ENCODE peak calls at places on chromosomes 2 and 18, in ten cellular contexts. Y is transverse colon, O is stomach, G is H54, I is prostate gland, J is HepG2, T is adrenal gland, C is tibial nerve, E is HCT116, X is heart left ventricle. F is an unnamed sample.

GRCh38 chr18:42141439-42141838 is 186.4 kb downstream of the PIK3C3 start:
- DNase-seq in T (peak; percentile 9), X (no peak), C (no peak), E (no peak), G (no peak), I (no peak), J (peak; percentile 53), Y (no peak), O (no peak), F (peak; percentile 22)

GRCh38 chr2:164725542-164725941 is 104.3 kb upstream of the GRB14 start:
- DNase-seq in G (no peak), O (no peak), E (no peak), Y (no peak), C (no peak), I (no peak), T (no peak), X (no peak), J (no peak), F (no peak)

GRCh38 chr2:224173882-224174415 is 134.9 kb upstream of the SERPINE2 start:
- DNase-seq in J (no peak), O (no peak), G (no peak), T (no peak), Y (no peak), C (no peak), X (no peak), I (no peak), E (no peak), F (no peak)

GRCh38 chr2:38090928-38091327 is 15.0 kb upstream of the CYP1B1 start:
- DNase-seq in Y (no peak), G (no peak), E (no peak), T (no peak), O (no peak), J (no peak), I (no peak), C (no peak), X (no peak), F (no peak)

GRCh38 chr2:241878007-241878970 is 8.8 kb downstream of the RTP5 start:
- DNase-seq in O (peak; percentile 76), G (peak; percentile 88), I (peak; percentile 69), Y (peak; percentile 83), X (peak; percentile 62), E (no peak), T (peak; percentile 64), C (peak; percentile 74), J (peak; percentile 58), F (peak; percentile 80)

GRCh38 chr2:199914372-199914958 is 3.4 kb downstream of the C2orf69 start:
- DNase-seq in I (no peak), Y (no peak), J (no peak), G (no peak), X (no peak), C (no peak), E (no peak), O (no peak), T (no peak), F (no peak)

GRCh38 chr2:179340678-179341077 is 76.0 kb upstream of the SESTD1 start:
- DNase-seq in O (no peak), J (peak; percentile 54), I (no peak), X (no peak), G (no peak), Y (no peak), C (peak; percentile 26), E (peak; percentile 19), T (no peak), F (peak; percentile 3)

GRCh38 chr2:156892449-156893335 is 364.8 kb upstream of the GALNT5 start:
- DNase-seq in X (no peak), O (no peak), G (no peak), C (peak; percentile 7), T (peak; percentile 9), E (peak; percentile 68), Y (no peak), I (peak; percentile 39), J (peak; percentile 34), F (peak; percentile 53)

GRCh38 chr2:240435457-240435954 is at the start of gene GPC1:
- DNase-seq in T (peak; percentile 80), G (peak; percentile 82), X (peak; percentile 73), J (peak; percentile 40), I (peak; percentile 72), O (peak; percentile 74), E (peak; percentile 45), C (peak; percentile 39), Y (peak; percentile 69), F (no peak)

GRCh38 chr2:204104821-204105220 is 168.3 kb downstream of the ICOS start:
- DNase-seq in Y (no peak), J (no peak), G (no peak), X (no peak), E (no peak), C (no peak), I (no peak), T (no peak), O (no peak), F (no peak)

GRCh38 chr18:21714472-21714871 is 9.9 kb upstream of the ABHD3 start:
- DNase-seq in Y (no peak), O (no peak), C (no peak), I (no peak), J (no peak), T (no peak), G (no peak), X (no peak), E (no peak), F (no peak)

GRCh38 chr2:12856934-12857660 is 140.4 kb downstream of the TRIB2 start:
- DNase-seq in Y (no peak), X (no peak), T (no peak), I (no peak), E (no peak), O (no peak), J (no peak), C (no peak), G (peak; percentile 10), F (no peak)

GRCh38 chr18:76208632-76209308 is 286.3 kb downstream of the ZNF516 start:
- DNase-seq in O (no peak), J (no peak), E (no peak), T (no peak), Y (no peak), C (no peak), I (no peak), X (no peak), G (no peak), F (no peak)

GRCh38 chr2:169636440-169637097 is 52.4 kb downstream of the PPIG start:
- DNase-seq in O (no peak), C (no peak), I (no peak), X (no peak), J (no peak), Y (no peak), T (no peak), G (no peak), E (no peak), F (no peak)
- TF ChIP-seq POLR2A in O (no peak), C (no peak), I (no peak), X (no peak), J (no peak), Y (no peak), T (no peak), G (no peak), E (no peak), F (no peak)

DNA sequence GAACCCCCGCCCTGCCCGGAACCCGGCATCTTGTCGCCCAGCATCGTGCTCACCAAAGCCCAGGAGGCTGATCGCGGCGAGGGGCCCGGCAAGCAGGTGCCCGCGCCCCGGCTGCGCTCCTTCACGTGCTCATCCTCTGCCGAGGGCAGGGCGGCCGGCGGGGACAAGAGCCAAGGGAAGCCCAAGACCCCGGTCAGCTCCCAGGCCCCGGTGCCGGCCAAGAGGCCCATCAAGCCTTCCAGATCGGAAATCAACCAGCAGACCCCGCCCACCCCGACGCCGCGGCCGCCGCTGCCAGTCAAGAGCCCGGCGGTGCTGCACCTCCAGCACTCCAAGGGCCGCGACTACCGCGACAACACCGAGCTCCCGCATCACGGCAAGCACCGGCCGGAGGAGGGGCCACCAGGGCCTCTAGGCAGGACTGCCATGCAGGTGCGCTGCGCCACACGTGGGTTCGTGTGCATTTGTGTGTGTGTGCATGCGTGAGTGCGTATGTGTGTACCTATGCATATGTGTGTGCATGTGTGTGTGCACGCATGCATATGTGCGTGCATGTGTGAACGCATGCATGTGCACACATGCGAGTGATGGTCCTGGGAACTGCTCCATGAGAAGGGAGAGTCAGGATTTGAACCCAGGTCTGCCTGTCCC is 47.1 kb upstream of the ATG16L1 start:
- DNase-seq in I (no peak), O (no peak), Y (no peak), T (no peak), E (no peak), X (no peak), C (no peak), J (no peak), G (no peak), F (peak; percentile 19)
- TF ChIP-seq POLR2A in I (no peak), O (no peak), Y (no peak), T (no peak), E (no peak), X (no peak), C (no peak), J (no peak), G (no peak), F (no peak)

DNA sequence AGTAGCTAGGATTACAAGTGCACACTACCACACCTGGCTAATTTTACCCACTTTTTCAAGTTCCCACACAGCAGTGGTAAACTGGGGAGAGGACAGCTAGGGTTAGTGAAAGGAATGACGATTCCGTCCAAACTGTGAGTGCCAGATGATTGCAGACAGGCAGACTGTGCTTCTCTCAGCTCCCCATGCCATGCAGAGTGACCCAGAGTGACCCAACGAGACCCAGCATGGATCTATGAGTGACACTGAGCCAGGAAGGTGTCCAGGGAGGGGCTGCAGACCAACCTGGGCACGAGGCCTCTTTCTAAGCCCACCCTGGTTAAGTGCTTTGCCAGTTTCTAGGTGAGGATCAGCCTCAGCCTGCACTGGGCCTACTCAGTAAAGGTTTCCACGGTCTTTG is 7.7 kb upstream of the KLF11 start:
- DNase-seq in O (no peak), G (no peak), Y (no peak), J (no peak), I (no peak), E (no peak), C (no peak), X (no peak), T (no peak), F (no peak)
- TF ChIP-seq POLR2A in O (no peak), G (no peak), Y (no peak), J (no peak), I (no peak), E (no peak), C (no peak), X (no peak), T (no peak), F (no peak)

GRCh38 chr2:62305421-62306176 is 109.7 kb downstream of the B3GNT2 start:
- DNase-seq in Y (no peak), X (no peak), I (no peak), J (no peak), G (no peak), O (no peak), E (no peak), C (no peak), T (peak; percentile 48), F (peak; percentile 87)

GRCh38 chr2:62306751-62307468 is 111.0 kb downstream of the B3GNT2 start:
- DNase-seq in T (peak; percentile 37), I (peak; percentile 73), X (no peak), E (peak; percentile 48), Y (peak; percentile 50), O (peak; percentile 40), C (no peak), J (no peak), G (no peak), F (no peak)

GRCh38 chr2:62309081-62309464 is 113.2 kb downstream of the B3GNT2 start:
- DNase-seq in X (no peak), Y (no peak), E (no peak), T (no peak), G (no peak), J (no peak), I (no peak), O (no peak), C (no peak), F (no peak)

GRCh38 chr2:62307469-62308389 is 111.8 kb downstream of the B3GNT2 start:
- DNase-seq in O (peak; percentile 69), Y (peak; percentile 70), C (no peak), T (no peak), I (peak; percentile 33), E (no peak), G (no peak), J (no peak), X (no peak), F (no peak)

GRCh38 chr2:62309465-62310091 is 113.7 kb downstream of the B3GNT2 start:
- DNase-seq in X (no peak), E (no peak), J (no peak), I (no peak), O (no peak), G (no peak), C (no peak), Y (no peak), T (peak; percentile 43), F (peak; percentile 33)
- TF ChIP-seq POLR2A in X (no peak), E (no peak), J (no peak), I (no peak), O (no peak), G (no peak), C (no peak), Y (no peak), T (no peak), F (no peak)

F was measured in erythroblast.